ENCODE peak calls at places on chromosomes 2 and 18, in six cellular contexts. A is upper lobe of right lung, S is psoas muscle, V is upper lobe of left lung, Y is left ventricle myocardium inferior, D is AG09319. E is an unnamed sample.

GRCh38 chr2:181805228-181806038 is 86.1 kb upstream of the ITPRID2 start:
- DNase-seq in A (no peak), S (no peak), V (no peak), Y (no peak), D (no peak), E (no peak)

GRCh38 chr2:65164379-65165023 is 34.6 kb upstream of the RAB1A start:
- DNase-seq in A (peak; percentile 13), S (no peak), V (no peak), Y (no peak), D (no peak), E (no peak)

GRCh38 chr2:169464508-169465386 is 14.5 kb upstream of the BBS5 start:
- DNase-seq in A (no peak), S (no peak), V (no peak), Y (no peak), D (no peak), E (no peak)

GRCh38 chr2:238928520-238929241 is 80.8 kb downstream of the TWIST2 start:
- DNase-seq in A (peak; percentile 40), S (no peak), V (no peak), Y (no peak), D (no peak), E (no peak)

GRCh38 chr2:23124214-23124735 is 260.7 kb upstream of the KLHL29 start:
- DNase-seq in A (no peak), S (no peak), V (no peak), Y (no peak), D (no peak), E (no peak)

GRCh38 chr2:199861116-199861774 is 10.3 kb upstream of the FTCDNL1 start:
- DNase-seq in A (no peak), S (no peak), V (no peak), Y (no peak), D (no peak), E (no peak)

GRCh38 chr2:239695106-239695727 is 294.4 kb upstream of the HDAC4 start:
- DNase-seq in A (no peak), S (no peak), V (no peak), Y (no peak), D (no peak), E (no peak)

GRCh38 chr2:186561467-186562208 is 28.2 kb upstream of the ITGAV start:
- DNase-seq in A (no peak), S (no peak), V (no peak), Y (no peak), D (no peak), E (no peak)

GRCh38 chr2:27016801-27017325 is 15.9 kb upstream of the TMEM214 start:
- DNase-seq in A (no peak), S (peak; percentile 70), V (no peak), Y (peak; percentile 41), D (peak; percentile 42), E (peak; percentile 43)

GRCh38 chr2:161036926-161037325 is 123.3 kb upstream of the TANK start:
- DNase-seq in A (no peak), S (no peak), V (no peak), Y (no peak), D (no peak), E (no peak)

GRCh38 chr18:59787998-59788875 is 91.0 kb upstream of the CCBE1 start:
- DNase-seq in A (no peak), S (no peak), V (no peak), Y (no peak), D (no peak), E (no peak)

GRCh38 chr2:102606353-102606752 is 13.0 kb upstream of the SLC9A2 start:
- DNase-seq in A (no peak), S (no peak), V (no peak), Y (no peak), D (no peak), E (no peak)

GRCh38 chr2:176129013-176129796 is at the start of gene HOXD8:
- DNase-seq in A (peak; percentile 57), S (peak; percentile 93), V (peak; percentile 88), Y (no peak), D (peak; percentile 3), E (no peak)

GRCh38 chr2:33134086-33134763 is 187.5 kb downstream of the LTBP1 start:
- DNase-seq in A (no peak), S (peak; percentile 75), V (no peak), Y (peak; percentile 51), D (peak; percentile 98), E (no peak)
- TF ChIP-seq CTCF in A (no peak), S (peak; percentile 22), V (no peak), Y (no peak), D (no peak), E (no peak)

GRCh38 chr2:235803028-235803427 is 309.2 kb downstream of the AGAP1 start:
- DNase-seq in A (no peak), S (no peak), V (no peak), Y (no peak), D (no peak), E (no peak)
- TF ChIP-seq CTCF in A (no peak), S (peak; percentile 22), V (no peak), Y (peak; percentile 26), D (peak; percentile 21), E (no peak)

GRCh38 chr2:235793163-235793752 is 299.4 kb downstream of the AGAP1 start:
- DNase-seq in A (no peak), S (no peak), V (peak; percentile 53), Y (peak; percentile 29), D (no peak), E (no peak)
- TF ChIP-seq CTCF in A (no peak), S (peak; percentile 8), V (no peak), Y (peak; percentile 59), D (peak; percentile 12), E (peak; percentile 65)

GRCh38 chr18:79987566-79987965 is 797 bp downstream of the TXNL4A start:
- DNase-seq in A (no peak), S (no peak), V (no peak), Y (no peak), D (no peak), E (no peak)

GRCh38 chr18:79988925-79989361 is 580 bp upstream of the TXNL4A start:
- DNase-seq in A (peak; percentile 67), S (peak; percentile 57), V (no peak), Y (peak; percentile 25), D (no peak), E (no peak)

GRCh38 chr18:79986726-79987125 is 1.6 kb downstream of the TXNL4A start:
- DNase-seq in A (no peak), S (no peak), V (no peak), Y (no peak), D (no peak), E (no peak)

GRCh38 chr18:79985172-79985571 is 3.2 kb downstream of the TXNL4A start:
- DNase-seq in A (no peak), S (no peak), V (no peak), Y (no peak), D (no peak), E (no peak)

DNA sequence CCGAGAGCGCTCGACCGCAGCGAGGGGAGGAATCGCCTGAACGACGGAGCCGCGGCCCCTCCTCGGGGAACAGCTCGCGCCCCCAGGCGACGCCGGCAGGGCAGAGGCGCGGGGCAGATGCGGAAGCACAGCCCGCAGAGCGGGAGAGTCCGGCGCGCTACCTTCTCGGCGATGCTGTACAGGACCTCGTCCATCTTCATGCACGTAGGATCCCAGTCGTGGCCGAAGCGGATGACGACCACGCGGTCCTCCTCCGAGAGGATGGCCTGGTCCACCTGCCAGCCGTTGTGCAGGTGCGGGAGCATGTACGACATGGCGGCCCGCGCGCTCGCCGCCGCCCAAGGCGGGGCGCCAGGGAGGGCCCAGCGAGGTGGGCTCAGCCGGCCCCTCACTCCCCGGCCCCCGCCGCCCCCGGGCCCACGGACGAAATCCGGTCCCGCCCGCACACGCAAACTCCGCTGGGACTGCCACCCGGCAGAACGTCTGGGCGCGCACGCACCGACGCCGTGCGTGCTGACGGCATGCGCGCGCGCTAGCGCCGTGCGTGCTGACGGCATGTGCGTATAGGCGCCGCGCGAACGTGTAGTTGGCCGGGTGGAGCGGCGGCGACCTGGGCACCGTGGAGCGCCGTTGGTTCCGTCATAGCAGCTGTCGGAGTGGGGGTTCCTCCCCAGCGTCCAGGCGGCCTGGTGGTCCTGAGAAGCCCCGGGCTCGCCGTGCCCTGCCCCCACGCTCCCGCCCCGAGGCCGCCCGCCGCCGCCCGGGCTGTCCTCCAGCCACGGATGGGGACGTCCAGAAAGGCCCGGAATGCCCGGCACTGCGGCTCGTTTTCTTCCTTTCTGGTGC is at the start of gene TXNL4A:
- DNase-seq in A (peak; percentile 94), S (peak; percentile 93), V (peak; percentile 98), Y (peak; percentile 88), D (peak; percentile 63), E (peak; percentile 50)
- TF ChIP-seq CTCF in A (peak; percentile 37), S (peak; percentile 31), V (peak; percentile 20), Y (peak; percentile 44), D (peak; percentile 33), E (peak; percentile 39)

GRCh38 chr2:25309402-25309801 is 32.3 kb downstream of the DNMT3A start:
- DNase-seq in A (no peak), S (peak; percentile 79), V (no peak), Y (peak; percentile 45), D (no peak), E (peak; percentile 25)
- TF ChIP-seq CTCF in A (peak; percentile 52), S (peak; percentile 35), V (peak; percentile 34), Y (peak; percentile 53), D (peak; percentile 31), E (peak; percentile 51)

GRCh38 chr2:220858101-220858500 is 714.0 kb downstream of the EPHA4 start:
- DNase-seq in A (no peak), S (no peak), V (no peak), Y (no peak), D (no peak), E (no peak)
- TF ChIP-seq CTCF in A (no peak), S (no peak), V (no peak), Y (no peak), D (no peak), E (no peak)

GRCh38 chr2:151632993-151633592 is 101.2 kb downstream of the NEB start:
- DNase-seq in A (no peak), S (no peak), V (no peak), Y (no peak), D (no peak), E (no peak)
- TF ChIP-seq CTCF in A (peak; percentile 45), S (no peak), V (no peak), Y (peak; percentile 29), D (peak; percentile 22), E (peak; percentile 61)

GRCh38 chr2:77387324-77387723 is 134.9 kb downstream of the LRRTM4 start:
- DNase-seq in A (no peak), S (no peak), V (no peak), Y (no peak), D (no peak), E (no peak)

GRCh38 chr2:77391119-77391518 is 131.1 kb downstream of the LRRTM4 start:
- DNase-seq in A (no peak), S (no peak), V (no peak), Y (no peak), D (no peak), E (no peak)
- TF ChIP-seq CTCF in A (no peak), S (no peak), V (no peak), Y (no peak), D (no peak), E (no peak)

GRCh38 chr2:43033466-43034241 is 192.8 kb downstream of the ZFP36L2 start:
- DNase-seq in A (peak; percentile 1), S (peak; percentile 39), V (no peak), Y (no peak), D (no peak), E (no peak)

GRCh38 chr2:43034242-43034619 is 192.2 kb downstream of the ZFP36L2 start:
- DNase-seq in A (peak; percentile 22), S (no peak), V (no peak), Y (no peak), D (no peak), E (no peak)

GRCh38 chr2:43038034-43038719 is 188.2 kb downstream of the ZFP36L2 start:
- DNase-seq in A (peak; percentile 41), S (peak; percentile 47), V (no peak), Y (no peak), D (no peak), E (no peak)

GRCh38 chr2:43034921-43035320 is 191.5 kb downstream of the ZFP36L2 start:
- DNase-seq in A (peak; percentile 35), S (no peak), V (no peak), Y (no peak), D (no peak), E (no peak)

GRCh38 chr2:43035922-43036321 is 190.5 kb downstream of the ZFP36L2 start:
- DNase-seq in A (no peak), S (no peak), V (no peak), Y (no peak), D (no peak), E (no peak)
- TF ChIP-seq CTCF in A (no peak), S (no peak), V (no peak), Y (no peak), D (no peak), E (no peak)